ENCODE peak calls at places on chromosomes 3 and 15, in seven cellular contexts. One of them, this sample, is unnamed.

GRCh38 chr3:45343947-45344346 is 44.4 kb upstream of the LARS2 start:
- DNase-seq in tibial artery: no peak
- DNase-seq in foreskin fibroblast: no peak
- DNase-seq in stomach: no peak
- DNase-seq in nephron progenitor cell: no peak
- DNase-seq in GM23338: peak
- DNase-seq in cardiac muscle cell: no peak
- DNase-seq in this sample: no peak

GRCh38 chr3:37030573-37030972 is 37.3 kb downstream of the MLH1 start:
- DNase-seq in tibial artery: no peak
- DNase-seq in foreskin fibroblast: no peak
- DNase-seq in stomach: no peak
- DNase-seq in nephron progenitor cell: no peak
- DNase-seq in GM23338: no peak
- DNase-seq in cardiac muscle cell: no peak
- DNase-seq in this sample: no peak

GRCh38 chr3:150430272-150430671 is 22.2 kb downstream of the TSC22D2 start:
- DNase-seq in tibial artery: no peak
- DNase-seq in foreskin fibroblast: no peak
- DNase-seq in stomach: no peak
- DNase-seq in nephron progenitor cell: no peak
- DNase-seq in GM23338: no peak
- DNase-seq in cardiac muscle cell: no peak
- DNase-seq in this sample: no peak

GRCh38 chr3:65871305-65872141 is 167.2 kb downstream of the MAGI1 start:
- DNase-seq in tibial artery: peak
- DNase-seq in foreskin fibroblast: no peak
- DNase-seq in stomach: peak
- DNase-seq in nephron progenitor cell: no peak
- DNase-seq in GM23338: no peak
- DNase-seq in cardiac muscle cell: peak
- DNase-seq in this sample: no peak

GRCh38 chr3:96331341-96331740 is 483.1 kb upstream of the EPHA6 start:
- DNase-seq in tibial artery: no peak
- DNase-seq in foreskin fibroblast: no peak
- DNase-seq in stomach: no peak
- DNase-seq in nephron progenitor cell: no peak
- DNase-seq in GM23338: peak
- DNase-seq in cardiac muscle cell: no peak
- DNase-seq in this sample: no peak

GRCh38 chr3:149377408-149378111 is at the start of gene TM4SF1:
- DNase-seq in tibial artery: peak
- DNase-seq in foreskin fibroblast: peak
- DNase-seq in stomach: peak
- DNase-seq in nephron progenitor cell: no peak
- DNase-seq in GM23338: peak
- DNase-seq in cardiac muscle cell: no peak
- DNase-seq in this sample: no peak

GRCh38 chr15:27119695-27120266 is 148.8 kb downstream of the GABRG3 start:
- DNase-seq in tibial artery: no peak
- DNase-seq in foreskin fibroblast: no peak
- DNase-seq in stomach: no peak
- DNase-seq in nephron progenitor cell: no peak
- DNase-seq in GM23338: no peak
- DNase-seq in cardiac muscle cell: no peak
- DNase-seq in this sample: no peak

GRCh38 chr3:13879102-13879945 is 547 bp downstream of the WNT7A start:
- DNase-seq in tibial artery: no peak
- DNase-seq in foreskin fibroblast: peak
- DNase-seq in stomach: no peak
- DNase-seq in nephron progenitor cell: peak
- DNase-seq in GM23338: peak
- DNase-seq in cardiac muscle cell: peak
- DNase-seq in this sample: no peak

GRCh38 chr3:45417949-45418847 is 29.8 kb downstream of the LARS2 start:
- DNase-seq in tibial artery: no peak
- DNase-seq in foreskin fibroblast: no peak
- DNase-seq in stomach: peak
- DNase-seq in nephron progenitor cell: no peak
- DNase-seq in GM23338: no peak
- DNase-seq in cardiac muscle cell: no peak
- DNase-seq in this sample: no peak

GRCh38 chr3:61561374-61562041 is at the start of gene PTPRG:
- DNase-seq in tibial artery: peak
- DNase-seq in foreskin fibroblast: peak
- DNase-seq in stomach: peak
- DNase-seq in nephron progenitor cell: peak
- DNase-seq in GM23338: peak
- DNase-seq in cardiac muscle cell: peak
- DNase-seq in this sample: peak

GRCh38 chr3:14623569-14624051 is 28.0 kb upstream of the CCDC174 start:
- DNase-seq in tibial artery: no peak
- DNase-seq in foreskin fibroblast: no peak
- DNase-seq in stomach: no peak
- DNase-seq in nephron progenitor cell: no peak
- DNase-seq in GM23338: no peak
- DNase-seq in cardiac muscle cell: no peak
- DNase-seq in this sample: no peak

GRCh38 chr3:188296761-188297689 is 143.1 kb downstream of the LPP start:
- DNase-seq in tibial artery: peak
- DNase-seq in foreskin fibroblast: peak
- DNase-seq in stomach: no peak
- DNase-seq in nephron progenitor cell: no peak
- DNase-seq in GM23338: no peak
- DNase-seq in cardiac muscle cell: no peak
- DNase-seq in this sample: no peak

GRCh38 chr3:54520060-54520459 is 397.7 kb downstream of the CACNA2D3 start:
- DNase-seq in tibial artery: peak
- DNase-seq in foreskin fibroblast: no peak
- DNase-seq in stomach: no peak
- DNase-seq in nephron progenitor cell: no peak
- DNase-seq in GM23338: no peak
- DNase-seq in cardiac muscle cell: no peak
- DNase-seq in this sample: peak

GRCh38 chr3:5657109-5657508 is 469.6 kb downstream of the EDEM1 start:
- DNase-seq in tibial artery: no peak
- DNase-seq in foreskin fibroblast: no peak
- DNase-seq in stomach: no peak
- DNase-seq in nephron progenitor cell: no peak
- DNase-seq in GM23338: no peak
- DNase-seq in cardiac muscle cell: no peak
- DNase-seq in this sample: no peak

GRCh38 chr3:125300416-125300815 is 74.7 kb downstream of the ZNF148 start:
- DNase-seq in tibial artery: no peak
- DNase-seq in foreskin fibroblast: peak
- DNase-seq in stomach: no peak
- DNase-seq in nephron progenitor cell: no peak
- DNase-seq in GM23338: no peak
- DNase-seq in cardiac muscle cell: no peak
- DNase-seq in this sample: no peak

GRCh38 chr15:64808785-64809453 is 16.5 kb downstream of the PIF1 start:
- DNase-seq in tibial artery: no peak
- DNase-seq in foreskin fibroblast: no peak
- DNase-seq in stomach: no peak
- DNase-seq in nephron progenitor cell: no peak
- DNase-seq in GM23338: peak
- DNase-seq in cardiac muscle cell: no peak
- DNase-seq in this sample: no peak

GRCh38 chr3:187296058-187296457 is 4.5 kb upstream of the MASP1 start:
- DNase-seq in tibial artery: no peak
- DNase-seq in foreskin fibroblast: peak
- DNase-seq in stomach: no peak
- DNase-seq in nephron progenitor cell: no peak
- DNase-seq in GM23338: no peak
- DNase-seq in cardiac muscle cell: no peak
- DNase-seq in this sample: no peak

GRCh38 chr3:189507856-189508255 is 123.3 kb upstream of the TP63 start:
- DNase-seq in tibial artery: no peak
- DNase-seq in foreskin fibroblast: no peak
- DNase-seq in stomach: no peak
- DNase-seq in nephron progenitor cell: no peak
- DNase-seq in GM23338: no peak
- DNase-seq in cardiac muscle cell: no peak
- DNase-seq in this sample: no peak

GRCh38 chr3:197758512-197758911 is 8.8 kb downstream of the FYTTD1 start:
- DNase-seq in tibial artery: no peak
- DNase-seq in foreskin fibroblast: no peak
- DNase-seq in stomach: no peak
- DNase-seq in nephron progenitor cell: no peak
- DNase-seq in GM23338: no peak
- DNase-seq in cardiac muscle cell: no peak
- DNase-seq in this sample: no peak

GRCh38 chr15:53160092-53160704 is 370.1 kb upstream of the ONECUT1 start:
- DNase-seq in tibial artery: no peak
- DNase-seq in foreskin fibroblast: no peak
- DNase-seq in stomach: no peak
- DNase-seq in nephron progenitor cell: no peak
- DNase-seq in GM23338: no peak
- DNase-seq in cardiac muscle cell: no peak
- DNase-seq in this sample: no peak

GRCh38 chr3:146750196-146750595 is 145.1 kb upstream of the PLSCR5 start:
- DNase-seq in tibial artery: no peak
- DNase-seq in foreskin fibroblast: peak
- DNase-seq in stomach: no peak
- DNase-seq in nephron progenitor cell: no peak
- DNase-seq in GM23338: no peak
- DNase-seq in cardiac muscle cell: no peak
- DNase-seq in this sample: no peak

DNA sequence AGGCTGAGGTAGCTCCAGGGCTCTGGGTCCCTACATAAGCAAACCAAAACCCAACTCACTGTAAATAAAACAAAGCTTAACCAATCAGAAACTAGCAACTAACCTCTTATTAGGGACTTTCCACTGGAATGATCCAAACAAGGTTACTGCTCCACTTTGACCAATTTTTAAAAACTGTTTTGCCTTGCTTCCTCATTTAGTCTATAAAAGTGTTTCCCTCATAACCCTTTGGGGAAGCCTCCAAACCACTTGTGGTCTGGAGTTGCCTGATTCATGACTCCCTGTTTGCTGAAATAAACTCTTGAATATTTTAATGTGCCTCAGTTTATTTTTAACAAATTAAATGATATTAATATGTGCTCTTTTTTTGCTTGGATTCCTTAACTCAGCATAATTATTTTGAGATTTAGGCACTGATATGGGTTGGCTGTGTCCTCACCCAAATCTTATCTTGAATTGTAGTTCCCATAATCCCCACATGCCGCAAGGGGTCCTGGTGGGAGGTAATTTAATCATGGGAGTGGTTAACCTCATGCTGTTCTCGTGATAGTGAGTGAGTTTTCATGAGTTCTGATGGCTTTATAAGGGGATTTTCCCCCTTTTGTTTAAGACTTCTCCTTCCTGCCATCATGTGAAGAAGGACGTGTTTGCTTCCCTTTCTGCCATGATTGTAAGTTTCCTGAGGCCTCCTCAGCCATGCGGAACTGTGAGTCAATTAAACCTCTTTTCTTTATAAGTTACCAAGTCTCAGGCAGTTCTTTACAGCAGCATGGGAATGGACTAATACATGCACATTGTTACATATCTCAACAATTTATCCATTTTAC is 90.6 kb downstream of the CD200R1L start:
- DNase-seq in tibial artery: no peak
- DNase-seq in foreskin fibroblast: no peak
- DNase-seq in stomach: no peak
- DNase-seq in nephron progenitor cell: no peak
- DNase-seq in GM23338: no peak
- DNase-seq in cardiac muscle cell: no peak
- DNase-seq in this sample: no peak
- TF ChIP-seq CTCF in tibial artery: no peak
- TF ChIP-seq CTCF in foreskin fibroblast: no peak
- TF ChIP-seq CTCF in stomach: no peak
- TF ChIP-seq CTCF in nephron progenitor cell: no peak
- TF ChIP-seq CTCF in GM23338: no peak
- TF ChIP-seq CTCF in cardiac muscle cell: no peak
- TF ChIP-seq CTCF in this sample: no peak

GRCh38 chr3:48030188-48030587 is 14.0 kb upstream of the MAP4 start:
- DNase-seq in tibial artery: no peak
- DNase-seq in foreskin fibroblast: no peak
- DNase-seq in stomach: no peak
- DNase-seq in nephron progenitor cell: no peak
- DNase-seq in GM23338: no peak
- DNase-seq in cardiac muscle cell: no peak
- DNase-seq in this sample: no peak
- TF ChIP-seq CTCF in tibial artery: no peak
- TF ChIP-seq CTCF in foreskin fibroblast: no peak
- TF ChIP-seq CTCF in stomach: no peak
- TF ChIP-seq CTCF in nephron progenitor cell: no peak
- TF ChIP-seq CTCF in GM23338: no peak
- TF ChIP-seq CTCF in cardiac muscle cell: no peak
- TF ChIP-seq CTCF in this sample: no peak

DNA sequence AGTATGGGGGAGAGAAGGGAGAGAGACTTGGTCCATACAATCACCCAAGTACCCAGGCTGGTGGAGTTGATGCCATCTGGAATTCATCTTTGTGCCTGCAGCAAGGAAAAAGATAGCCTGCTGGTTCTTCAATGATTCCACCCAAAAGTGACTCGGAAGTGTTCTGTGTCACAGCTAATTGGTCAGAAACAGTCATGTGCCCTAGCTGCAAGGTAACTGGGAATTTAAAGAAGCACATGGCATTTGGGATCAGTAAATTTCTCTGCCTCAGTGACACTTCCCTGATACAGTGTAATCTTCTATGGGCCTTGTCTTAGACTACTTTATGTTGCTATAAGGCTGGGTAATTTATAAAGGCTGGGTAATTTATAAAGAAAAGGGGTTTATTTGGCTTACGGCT is 17.5 kb downstream of the TLNRD1 start:
- DNase-seq in tibial artery: no peak
- DNase-seq in foreskin fibroblast: no peak
- DNase-seq in stomach: no peak
- DNase-seq in nephron progenitor cell: no peak
- DNase-seq in GM23338: no peak
- DNase-seq in cardiac muscle cell: no peak
- DNase-seq in this sample: no peak
- TF ChIP-seq CTCF in tibial artery: no peak
- TF ChIP-seq CTCF in foreskin fibroblast: no peak
- TF ChIP-seq CTCF in stomach: no peak
- TF ChIP-seq CTCF in nephron progenitor cell: no peak
- TF ChIP-seq CTCF in GM23338: no peak
- TF ChIP-seq CTCF in cardiac muscle cell: no peak
- TF ChIP-seq CTCF in this sample: no peak

GRCh38 chr3:158091526-158091925 is 14.7 kb downstream of the SHOX2 start:
- DNase-seq in tibial artery: no peak
- DNase-seq in foreskin fibroblast: peak
- DNase-seq in stomach: no peak
- DNase-seq in nephron progenitor cell: no peak
- DNase-seq in GM23338: peak
- DNase-seq in cardiac muscle cell: no peak
- DNase-seq in this sample: no peak
- TF ChIP-seq CTCF in tibial artery: no peak
- TF ChIP-seq CTCF in foreskin fibroblast: peak
- TF ChIP-seq CTCF in stomach: no peak
- TF ChIP-seq CTCF in nephron progenitor cell: peak
- TF ChIP-seq CTCF in GM23338: peak
- TF ChIP-seq CTCF in cardiac muscle cell: peak
- TF ChIP-seq CTCF in this sample: peak

DNA sequence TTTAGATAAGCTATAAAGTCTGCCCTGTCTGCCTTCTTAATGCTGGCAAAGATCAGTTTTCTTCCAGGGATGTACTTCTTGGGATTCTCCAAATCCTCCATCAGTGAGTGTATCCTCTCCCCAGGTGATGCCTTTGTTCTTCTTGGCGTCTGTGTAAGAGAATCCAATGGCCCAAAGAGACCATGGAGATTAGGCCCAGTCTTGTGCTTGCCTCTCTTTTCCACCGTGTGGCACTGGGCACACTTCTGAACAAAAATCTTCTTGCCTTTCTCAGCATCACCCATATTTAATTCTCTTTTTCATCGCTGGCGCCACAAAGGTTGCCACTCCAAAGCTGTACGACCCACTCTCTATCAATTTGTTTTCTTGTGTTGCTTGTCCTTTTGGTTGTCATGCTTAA is 32.2 kb upstream of the TAMM41 start:
- DNase-seq in tibial artery: no peak
- DNase-seq in foreskin fibroblast: no peak
- DNase-seq in stomach: no peak
- DNase-seq in nephron progenitor cell: no peak
- DNase-seq in GM23338: peak
- DNase-seq in cardiac muscle cell: no peak
- DNase-seq in this sample: no peak
- TF ChIP-seq CTCF in tibial artery: no peak
- TF ChIP-seq CTCF in foreskin fibroblast: no peak
- TF ChIP-seq CTCF in stomach: no peak
- TF ChIP-seq CTCF in nephron progenitor cell: no peak
- TF ChIP-seq CTCF in GM23338: peak
- TF ChIP-seq CTCF in cardiac muscle cell: no peak
- TF ChIP-seq CTCF in this sample: no peak

This sample was measured in osteocyte.